ENCODE peak calls at places on chromosomes 13 and 19, in seven cellular contexts. I is RWPE2, G is gastrocnemius medialis, M is heart left ventricle, P is adrenal gland, L is pancreas, D is Peyer's patch. K is an unnamed sample.

GRCh38 chr19:24098359-24098758 is 11.4 kb downstream of the ZNF254 start:
- DNase-seq in M (no peak), D (no peak), G (no peak), I (no peak), L (no peak), P (no peak), K (no peak)

GRCh38 chr13:45138282-45138681 is 18.0 kb downstream of the GTF2F2 start:
- DNase-seq in M (no peak), P (no peak), I (no peak), D (no peak), L (no peak), G (no peak), K (no peak)

GRCh38 chr19:44748426-44749254 is at the start of gene BCL3:
- DNase-seq in P (peak; percentile 80), I (peak; percentile 80), M (peak; percentile 84), D (peak; percentile 91), L (peak; percentile 87), G (no peak), K (peak; percentile 74)

GRCh38 chr19:912181-913079 is 589 bp downstream of the R3HDM4 start:
- DNase-seq in P (no peak), D (no peak), L (no peak), G (no peak), M (no peak), I (peak; percentile 49), K (peak; percentile 50)

GRCh38 chr19:58572818-58573657 is at the start of gene MZF1:
- DNase-seq in M (peak; percentile 100), L (peak; percentile 96), P (peak; percentile 100), I (peak; percentile 100), D (peak; percentile 99), G (peak; percentile 100), K (peak; percentile 100)

GRCh38 chr13:108950333-108951010 is 321.1 kb downstream of the MYO16 start:
- DNase-seq in M (no peak), D (no peak), G (no peak), I (no peak), P (no peak), L (no peak), K (no peak)

GRCh38 chr19:1389033-1389940 is 5.6 kb downstream of the NDUFS7 start:
- DNase-seq in I (no peak), L (no peak), G (no peak), M (no peak), P (no peak), D (no peak), K (no peak)

GRCh38 chr19:28794301-28794700 is 418.6 kb downstream of the UQCRFS1 start:
- DNase-seq in P (no peak), M (no peak), L (no peak), I (no peak), D (no peak), G (no peak), K (no peak)

GRCh38 chr13:99367106-99367616 is 60.0 kb upstream of the GPR183 start:
- DNase-seq in D (no peak), G (no peak), L (no peak), P (no peak), I (no peak), M (peak; percentile 34), K (no peak)

GRCh38 chr19:12913011-12913561 is 6.0 kb downstream of the SYCE2 start:
- DNase-seq in D (no peak), G (no peak), L (peak; percentile 81), P (peak; percentile 57), M (peak; percentile 73), I (no peak), K (no peak)

DNA sequence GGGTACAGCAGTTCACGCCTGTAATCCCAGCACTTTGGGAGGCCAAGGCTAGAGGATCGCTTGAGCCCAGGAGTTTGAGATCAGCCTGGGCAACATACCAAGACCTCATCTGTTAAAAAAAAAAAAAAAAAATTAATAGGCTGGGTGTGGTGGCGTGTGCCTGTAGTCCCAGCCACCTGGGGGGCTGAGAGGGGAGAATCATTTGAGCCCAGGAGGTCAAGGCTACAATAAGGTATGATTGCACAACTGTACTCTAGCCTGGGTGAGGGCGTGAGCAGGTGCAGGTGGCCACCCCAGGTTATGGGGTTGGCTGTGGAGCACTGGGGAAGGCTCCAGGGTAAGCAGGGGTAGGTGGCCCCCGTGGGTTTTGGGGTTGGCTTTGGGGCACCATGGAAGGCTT is 33.9 kb downstream of the MCF2L start:
- DNase-seq in D (no peak), M (no peak), G (no peak), I (no peak), L (no peak), P (no peak), K (no peak)
- H3K4me1 ChIP-seq in D (no peaks in the 10 kb centered on the region), M (peaks cover 34% of the 10 kb centered on the region), G (peaks cover 10% of the 10 kb centered on the region), I (no peaks in the 10 kb centered on the region), L (peaks cover 7% of the 10 kb centered on the region), P (no peaks in the 10 kb centered on the region), K (no peaks in the 10 kb centered on the region)

DNA sequence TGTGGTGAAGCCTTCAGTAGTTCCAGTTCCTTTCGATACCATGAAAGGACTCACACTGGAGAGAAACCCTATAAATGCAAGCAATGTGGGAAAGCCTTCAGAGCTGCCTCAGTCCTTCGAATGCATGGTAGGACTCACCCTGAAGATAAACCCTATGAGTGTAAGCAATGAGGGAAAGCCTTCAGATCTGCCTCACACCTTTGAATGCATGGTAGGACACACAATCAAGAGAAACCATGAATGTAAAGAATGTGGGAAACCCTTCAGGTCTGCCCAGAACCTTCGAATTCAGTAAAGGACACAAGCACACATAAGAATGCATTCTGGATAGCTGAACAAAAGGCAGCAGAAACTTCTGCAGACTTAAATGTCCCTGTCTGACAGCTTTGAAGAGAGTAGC is 18.3 kb downstream of the ZNF69 start:
- DNase-seq in M (no peak), D (no peak), G (no peak), I (no peak), L (no peak), P (no peak), K (no peak)
- H3K9me3 ChIP-seq in M (peaks cover 96% of the 10 kb centered on the region), D (peaks cover 24% of the 10 kb centered on the region), G (peaks cover 24% of the 10 kb centered on the region), I (peaks cover 6% of the 10 kb centered on the region), L (no peaks in the 10 kb centered on the region), P (peaks cover 12% of the 10 kb centered on the region), K (peaks cover 44% of the 10 kb centered on the region)

GRCh38 chr19:32222594-32222993 is 122.8 kb upstream of the ZNF507 start:
- DNase-seq in G (no peak), M (no peak), I (no peak), D (no peak), P (no peak), L (no peak), K (no peak)

GRCh38 chr19:32227561-32228165 is 117.7 kb upstream of the ZNF507 start:
- DNase-seq in D (no peak), I (no peak), L (no peak), M (no peak), P (no peak), G (no peak), K (no peak)

GRCh38 chr19:32223106-32223505 is 122.3 kb upstream of the ZNF507 start:
- DNase-seq in G (no peak), L (no peak), I (no peak), D (no peak), P (no peak), M (no peak), K (no peak)

GRCh38 chr19:32223595-32224370 is 121.6 kb upstream of the ZNF507 start:
- DNase-seq in G (no peak), I (no peak), P (no peak), D (no peak), L (no peak), M (no peak), K (no peak)

DNA sequence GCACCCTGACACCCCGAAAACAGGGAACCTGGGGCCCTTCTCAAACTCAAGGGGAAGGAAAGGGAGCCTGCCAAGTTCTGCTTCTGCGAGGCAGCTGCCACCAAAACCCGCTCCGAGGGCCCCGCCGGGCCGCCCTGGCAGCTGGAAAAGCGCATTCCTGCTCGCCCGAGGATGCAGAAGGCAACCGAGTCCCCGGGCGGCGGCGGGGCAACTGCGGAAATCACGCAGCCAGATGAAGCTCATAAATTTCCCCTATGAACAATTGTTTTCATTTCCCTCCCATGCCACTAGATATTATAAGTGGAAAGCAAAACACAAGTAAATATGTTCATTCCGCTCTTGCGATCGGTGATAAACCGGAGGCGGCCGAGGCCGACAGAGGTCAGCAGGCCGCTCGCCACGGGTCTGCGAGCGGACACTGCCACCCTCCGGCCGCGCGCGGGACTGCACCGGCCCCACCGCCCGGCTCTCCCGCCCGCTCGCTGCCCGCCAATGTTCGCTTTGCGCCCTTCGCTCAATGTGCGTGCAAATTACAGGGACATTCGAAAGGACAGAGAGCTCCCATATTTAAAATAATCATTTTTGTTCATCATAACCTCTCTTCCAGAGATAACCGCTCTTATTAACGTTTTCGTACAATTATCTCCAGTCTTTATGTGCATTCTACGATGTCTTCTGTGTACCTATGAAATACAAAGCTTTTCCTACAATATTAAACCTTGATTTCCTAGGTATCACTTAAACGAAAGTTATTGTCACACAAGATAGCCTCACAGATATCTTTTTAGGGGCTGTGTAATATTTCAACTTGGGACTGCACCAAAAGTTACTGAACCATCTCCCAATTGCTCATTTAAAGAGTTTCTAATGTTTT is 120.8 kb upstream of the ZNF507 start:
- DNase-seq in P (peak; percentile 30), M (peak; percentile 50), G (peak; percentile 12), L (peak; percentile 94), I (no peak), D (peak; percentile 78), K (peak; percentile 47)
- H3K4me3 ChIP-seq in P (no peak overlapping the region), M (peak overlapping the region; percentile 33), G (peak overlapping the region; percentile 35), L (peak overlapping the region; percentile 9), I (no peak overlapping the region), D (peak overlapping the region; percentile 43), K (peak overlapping the region; percentile 48)

GRCh38 chr13:35687336-35687735 is 210.8 kb upstream of the MAB21L1 start:
- DNase-seq in I (no peak), D (no peak), P (no peak), M (no peak), G (no peak), L (no peak), K (no peak)

DNA sequence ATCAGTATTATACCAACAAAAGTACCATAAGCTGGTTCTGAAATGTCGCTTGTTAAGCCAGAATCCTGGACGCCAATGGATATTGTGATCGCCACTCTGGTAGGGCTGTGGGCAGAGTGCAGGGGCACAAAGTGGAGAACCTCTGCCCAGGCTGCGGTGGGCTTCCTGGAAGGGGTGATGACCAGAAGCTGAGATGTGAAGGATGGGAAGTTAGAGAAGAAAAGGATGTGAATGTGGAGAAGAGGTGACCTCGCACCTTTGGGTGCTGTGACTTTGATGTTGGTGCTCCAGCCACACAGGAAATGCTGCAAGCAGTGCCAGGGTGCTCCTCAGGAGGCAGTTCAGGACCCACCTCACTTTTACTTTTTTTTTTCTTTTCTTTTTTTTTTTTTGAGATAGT is 207.9 kb upstream of the MAB21L1 start:
- DNase-seq in G (no peak), I (no peak), M (no peak), L (no peak), D (no peak), P (no peak), K (no peak)
- H3K4me1 ChIP-seq in G (no peaks in the 10 kb centered on the region), I (no peaks in the 10 kb centered on the region), M (no peaks in the 10 kb centered on the region), L (no peaks in the 10 kb centered on the region), D (no peaks in the 10 kb centered on the region), P (no peaks in the 10 kb centered on the region), K (no peaks in the 10 kb centered on the region)

K was measured in CD4-positive, CD25-positive, alpha-beta regulatory T cell.